ENCODE peak calls at places on chromosomes 2 and 18, in seven cellular contexts. O, J, P, W, C, X and T are unnamed samples.

GRCh38 chr2:217625475-217626245 is 377.1 kb downstream of the TNS1 start:
- DNase-seq in X (no peak), O (no peak), J (peak), P (no peak), W (no peak), C (no peak), T (no peak)

GRCh38 chr2:223549215-223549614 is 52.9 kb downstream of the SCG2 start:
- DNase-seq in O (no peak), J (peak), X (no peak), W (peak), C (no peak), P (no peak), T (no peak)

GRCh38 chr2:25257931-25258771 is 83.6 kb downstream of the DNMT3A start:
- DNase-seq in P (no peak), C (no peak), W (no peak), O (no peak), J (no peak), X (no peak), T (no peak)

GRCh38 chr18:23675236-23675635 is 12.5 kb upstream of the ANKRD29 start:
- DNase-seq in X (no peak), W (no peak), C (no peak), J (no peak), P (no peak), O (no peak), T (no peak)

GRCh38 chr2:172680595-172681176 is 55.0 kb upstream of the RAPGEF4 start:
- DNase-seq in C (no peak), J (no peak), P (no peak), O (no peak), X (no peak), W (no peak), T (no peak)

GRCh38 chr2:60465736-60466135 is 87.7 kb downstream of the BCL11A start:
- DNase-seq in X (no peak), O (no peak), J (no peak), W (no peak), C (no peak), P (no peak), T (no peak)

GRCh38 chr18:26482567-26482966 is 65.8 kb downstream of the KCTD1 start:
- DNase-seq in J (peak), O (no peak), W (no peak), X (no peak), P (no peak), C (no peak), T (no peak)

GRCh38 chr2:207258191-207258991 is 92.6 kb upstream of the KLF7 start:
- DNase-seq in C (no peak), J (peak), P (no peak), W (no peak), O (no peak), X (peak), T (peak)

GRCh38 chr2:97712693-97713295 is 582 bp upstream of the ZAP70 start:
- DNase-seq in O (no peak), X (no peak), P (peak), C (no peak), J (no peak), W (peak), T (no peak)

GRCh38 chr2:212940816-212941215 is 210.6 kb downstream of the IKZF2 start:
- DNase-seq in W (no peak), J (no peak), C (no peak), X (no peak), P (no peak), O (no peak), T (peak)

GRCh38 chr18:44681039-44681595 is 429 bp downstream of the SETBP1 start:
- DNase-seq in W (no peak), X (no peak), C (no peak), J (no peak), P (no peak), O (no peak), T (no peak)

GRCh38 chr2:217928324-217929293 is 74.2 kb downstream of the TNS1 start:
- DNase-seq in X (no peak), W (no peak), C (peak), O (no peak), P (no peak), J (no peak), T (peak)

GRCh38 chr18:45167631-45168225 is 447.5 kb upstream of the SLC14A2 start:
- DNase-seq in C (no peak), J (peak), P (no peak), X (no peak), O (no peak), W (no peak), T (no peak)

GRCh38 chr18:79916128-79916494 is 35.3 kb downstream of the SLC66A2 start:
- DNase-seq in J (no peak), O (no peak), W (no peak), C (no peak), P (no peak), X (no peak), T (no peak)